ENCODE peak calls at places on chromosomes 3 and 15, in nine cellular contexts. Z is stimulated activated CD8-positive, alpha-beta memory T cell treated with anti-CD3 and anti-CD28 coated beads, Interleukin-7, amount 100 ng/mL, for 48 hours; P is stimulated activated CD4-positive, alpha-beta T cell treated with anti-CD3 and anti-CD28 coated beads, Interleukin-4, amount 100 ng/mL, for 48 hours; S is Calu3; H is ACHN; K is NCI-H1092 treated with DMSO at 0.1 percent for 48 hours; A is heart left ventricle; N is right cardiac atrium; T is activated naive CD4-positive, alpha-beta T cell. C is an unnamed sample.

GRCh38 chr3:152309535-152310317 is 41.0 kb downstream of the MBNL1 start:
- DNase-seq in Z (no peak), P (no peak), S (no peak), H (no peak), K (no peak), A (no peak), N (no peak), T (no peak), C (peak)

GRCh38 chr15:51776952-51777574 is 25.7 kb downstream of the TMOD2 start:
- DNase-seq in Z (peak), P (peak), S (peak), H (peak), K (peak), A (peak), N (peak), T (peak), C (peak)

GRCh38 chr3:126766653-126767052 is 62.6 kb downstream of the CHCHD6 start:
- DNase-seq in Z (no peak), P (no peak), S (no peak), H (no peak), K (no peak), A (no peak), N (no peak), T (no peak), C (no peak)

GRCh38 chr3:164233951-164234350 is 844.3 kb downstream of the SI start:
- DNase-seq in Z (no peak), P (no peak), S (no peak), H (no peak), K (no peak), A (no peak), N (no peak), T (no peak), C (no peak)

GRCh38 chr3:185308126-185308754 is 54.4 kb upstream of the EHHADH start:
- DNase-seq in Z (no peak), P (peak), S (peak), H (peak), K (peak), A (peak), N (no peak), T (no peak), C (peak)

GRCh38 chr15:98394546-98394945 is 253.8 kb upstream of the IGF1R start:
- DNase-seq in Z (no peak), P (no peak), S (no peak), H (no peak), K (no peak), A (no peak), N (no peak), T (no peak), C (no peak)

GRCh38 chr3:99633887-99634558 is 4.4 kb upstream of the COL8A1 start:
- DNase-seq in Z (no peak), P (no peak), S (no peak), H (peak), K (no peak), A (no peak), N (no peak), T (no peak), C (no peak)

GRCh38 chr3:16768956-16769355 is 115.8 kb upstream of the PLCL2 start:
- DNase-seq in Z (no peak), P (no peak), S (peak), H (peak), K (no peak), A (no peak), N (no peak), T (no peak), C (no peak)

GRCh38 chr3:28347374-28348285 is 891 bp upstream of the ZCWPW2 start:
- DNase-seq in Z (no peak), P (no peak), S (no peak), H (peak), K (no peak), A (no peak), N (no peak), T (no peak), C (peak)

GRCh38 chr15:77774350-77774749 is 141.6 kb upstream of the LINGO1 start:
- DNase-seq in Z (no peak), P (no peak), S (no peak), H (no peak), K (no peak), A (no peak), N (no peak), T (no peak), C (no peak)

GRCh38 chr3:10349801-10350200 is 28.9 kb upstream of the SEC13 start:
- DNase-seq in Z (no peak), P (no peak), S (no peak), H (no peak), K (no peak), A (no peak), N (no peak), T (no peak), C (no peak)

GRCh38 chr3:148379763-148380162 is 317.9 kb upstream of the AGTR1 start:
- DNase-seq in Z (no peak), P (no peak), S (peak), H (peak), K (peak), A (no peak), N (no peak), T (no peak), C (peak)

GRCh38 chr3:158845748-158846350 is 44.0 kb downstream of the MFSD1 start:
- DNase-seq in Z (no peak), P (peak), S (peak), H (peak), K (peak), A (no peak), N (no peak), T (no peak), C (peak)

GRCh38 chr3:152835311-152836102 is 576 bp downstream of the P2RY1 start:
- DNase-seq in Z (peak), P (peak), S (peak), H (no peak), K (no peak), A (peak), N (peak), T (no peak), C (peak)

GRCh38 chr3:84783281-84783680 is 175.5 kb upstream of the CADM2 start:
- DNase-seq in Z (no peak), P (no peak), S (no peak), H (no peak), K (no peak), A (no peak), N (no peak), T (no peak), C (no peak)

GRCh38 chr15:90029024-90029423 is 27.9 kb downstream of the ZNF710 start:
- DNase-seq in Z (no peak), P (no peak), S (peak), H (no peak), K (no peak), A (no peak), N (no peak), T (no peak), C (no peak)

GRCh38 chr3:156519758-156520162 is 35.2 kb downstream of the SSR3 start:
- DNase-seq in Z (no peak), P (no peak), S (no peak), H (peak), K (no peak), A (no peak), N (no peak), T (no peak), C (no peak)

GRCh38 chr3:24086597-24087369 is 141.7 kb downstream of the NR1D2 start:
- DNase-seq in Z (no peak), P (no peak), S (no peak), H (no peak), K (peak), A (no peak), N (no peak), T (no peak), C (no peak)

GRCh38 chr15:93056836-93057235 is 32.2 kb downstream of the RGMA start:
- DNase-seq in Z (no peak), P (no peak), S (no peak), H (no peak), K (no peak), A (no peak), N (no peak), T (no peak), C (no peak)

GRCh38 chr3:151709847-151710246 is 23.9 kb upstream of the AADACL2 start:
- DNase-seq in Z (no peak), P (no peak), S (no peak), H (no peak), K (no peak), A (no peak), N (no peak), T (no peak), C (no peak)

GRCh38 chr3:101484805-101485620 is 28.0 kb downstream of the SENP7 start:
- DNase-seq in Z (no peak), P (no peak), S (peak), H (peak), K (no peak), A (no peak), N (no peak), T (no peak), C (no peak)

GRCh38 chr3:16484216-16484615 is 29.3 kb downstream of the RFTN1 start:
- DNase-seq in Z (no peak), P (no peak), S (no peak), H (peak), K (no peak), A (no peak), N (peak), T (no peak), C (no peak)

GRCh38 chr3:63899997-63900396 is 12.2 kb downstream of the SCAANT1 start:
- DNase-seq in Z (no peak), P (no peak), S (no peak), H (no peak), K (no peak), A (no peak), N (no peak), T (no peak), C (no peak)

GRCh38 chr3:119641416-119641815 is 19.0 kb downstream of the POPDC2 start:
- DNase-seq in Z (no peak), P (no peak), S (no peak), H (no peak), K (no peak), A (no peak), N (no peak), T (no peak), C (no peak)

GRCh38 chr3:195069501-195070251 is 201.3 kb downstream of the XXYLT1 start:
- DNase-seq in Z (no peak), P (no peak), S (no peak), H (no peak), K (no peak), A (peak), N (peak), T (no peak), C (no peak)

GRCh38 chr3:172658344-172659245 is 52.3 kb downstream of the NCEH1 start:
- DNase-seq in Z (no peak), P (no peak), S (peak), H (peak), K (no peak), A (no peak), N (no peak), T (no peak), C (peak)

GRCh38 chr15:60740787-60741354 is 261.9 kb upstream of the ICE2 start:
- DNase-seq in Z (no peak), P (no peak), S (no peak), H (no peak), K (no peak), A (no peak), N (no peak), T (no peak), C (no peak)

GRCh38 chr15:66085128-66085527 is 168.4 kb downstream of the MEGF11 start:
- DNase-seq in Z (no peak), P (peak), S (peak), H (no peak), K (no peak), A (no peak), N (no peak), T (no peak), C (no peak)

GRCh38 chr15:93830221-93830765 is 401.1 kb upstream of the MCTP2 start:
- DNase-seq in Z (no peak), P (no peak), S (no peak), H (no peak), K (peak), A (no peak), N (no peak), T (no peak), C (no peak)

GRCh38 chr15:93476491-93477176 is 387.6 kb upstream of the RGMA start:
- DNase-seq in Z (no peak), P (no peak), S (no peak), H (no peak), K (no peak), A (no peak), N (no peak), T (no peak), C (no peak)

GRCh38 chr3:73549071-73549600 is 75.6 kb downstream of the PDZRN3 start:
- DNase-seq in Z (no peak), P (no peak), S (no peak), H (no peak), K (no peak), A (no peak), N (no peak), T (no peak), C (no peak)

GRCh38 chr3:195139876-195140240 is 131.1 kb downstream of the XXYLT1 start:
- DNase-seq in Z (no peak), P (no peak), S (no peak), H (no peak), K (no peak), A (no peak), N (no peak), T (no peak), C (peak)

GRCh38 chr3:77348244-77348855 is 308.5 kb downstream of the ROBO2 start:
- DNase-seq in Z (no peak), P (no peak), S (peak), H (peak), K (no peak), A (no peak), N (no peak), T (no peak), C (peak)

GRCh38 chr15:45458746-45459403 is 63.7 kb downstream of the SLC30A4 start:
- DNase-seq in Z (peak), P (peak), S (peak), H (peak), K (peak), A (peak), N (peak), T (peak), C (peak)

GRCh38 chr3:81743096-81744025 is 18.1 kb downstream of the GBE1 start:
- DNase-seq in Z (no peak), P (no peak), S (no peak), H (peak), K (no peak), A (peak), N (no peak), T (no peak), C (peak)

GRCh38 chr3:54965746-54966145 is 37.9 kb upstream of the LRTM1 start:
- DNase-seq in Z (no peak), P (no peak), S (no peak), H (no peak), K (no peak), A (no peak), N (no peak), T (no peak), C (no peak)

GRCh38 chr3:4580346-4581019 is 87.3 kb downstream of the ITPR1 start:
- DNase-seq in Z (no peak), P (no peak), S (no peak), H (no peak), K (no peak), A (peak), N (peak), T (no peak), C (no peak)